ENCODE peak calls at places on chromosomes 6 and 20, in five cellular contexts. T is stimulated activated CD8-positive, alpha-beta memory T cell treated with anti-CD3 and anti-CD28 coated beads, Interleukin-2, amount 100 ng/mL, for 1 hour; O is iPS-NIHi11; G is PC-3; Z is GM23248. H is an unnamed sample.
A peak's percentile ranks its signal among the peaks of the same experiment; 100 is the strongest.

GRCh38 chr6:32529697-32530429 is at the start of gene HLA-DRB5:
- DNase-seq in Z (no peak), T (no peak), O (no peak), G (no peak), H (no peak)

GRCh38 chr6:108594640-108595039 is 33.9 kb downstream of the FOXO3 start:
- DNase-seq in G (peak; percentile 13), T (no peak), Z (no peak), O (no peak), H (no peak)

GRCh38 chr6:3455490-3456394 is 1.1 kb downstream of the SLC22A23 start:
- DNase-seq in T (no peak), O (peak; percentile 27), Z (peak; percentile 52), G (no peak), H (no peak)

GRCh38 chr6:109740787-109741186 is 49.7 kb downstream of the FIG4 start:
- DNase-seq in G (no peak), T (no peak), O (no peak), Z (no peak), H (no peak)

GRCh38 chr20:33262658-33263065 is 20.4 kb upstream of the BPIFB1 start:
- DNase-seq in T (no peak), O (peak; percentile 71), G (peak; percentile 74), Z (peak; percentile 80), H (peak; percentile 76)

GRCh38 chr6:112802154-112802553 is 455.0 kb downstream of the RFPL4B start:
- DNase-seq in O (no peak), Z (peak; percentile 73), G (peak; percentile 63), T (no peak), H (no peak)

GRCh38 chr6:48099713-48100675 is 11.0 kb downstream of the PTCHD4 start:
- DNase-seq in G (no peak), O (no peak), T (no peak), Z (peak; percentile 35), H (no peak)

GRCh38 chr6:58113960-58114359 is 796.5 kb downstream of the PRIM2 start:
- DNase-seq in O (peak; percentile 5), Z (no peak), T (no peak), G (peak; percentile 30), H (no peak)

GRCh38 chr20:63567382-63568169 is 6.5 kb downstream of the HELZ2 start:
- DNase-seq in Z (no peak), G (no peak), T (no peak), O (no peak), H (no peak)

GRCh38 chr6:30450908-30451818 is 38.1 kb upstream of the HLA-E start:
- DNase-seq in G (no peak), Z (peak; percentile 73), T (peak; percentile 28), O (peak; percentile 39), H (no peak)

GRCh38 chr20:64077094-64077493 is 2.2 kb downstream of the RGS19 start:
- DNase-seq in O (no peak), Z (no peak), T (no peak), G (no peak), H (no peak)

GRCh38 chr6:146901940-146902816 is 302.0 kb upstream of the STXBP5 start:
- DNase-seq in Z (peak; percentile 55), O (no peak), G (peak; percentile 62), T (no peak), H (no peak)

GRCh38 chr6:4568138-4568537 is 208.1 kb upstream of the CDYL start:
- DNase-seq in T (no peak), Z (no peak), O (no peak), G (no peak), H (no peak)

GRCh38 chr6:104472245-104472644 is 387.5 kb downstream of the HACE1 start:
- DNase-seq in G (no peak), T (no peak), O (no peak), Z (no peak), H (peak; percentile 84)

GRCh38 chr6:122838060-122838780 is 49.2 kb downstream of the SMPDL3A start:
- DNase-seq in G (peak; percentile 52), O (peak; percentile 14), Z (peak; percentile 41), T (no peak), H (peak; percentile 7)

GRCh38 chr20:40319741-40320499 is 369.1 kb downstream of the MAFB start:
- DNase-seq in Z (no peak), O (no peak), G (no peak), T (no peak), H (no peak)

GRCh38 chr6:162750776-162751175 is 23.0 kb downstream of the PACRG start:
- DNase-seq in O (no peak), T (no peak), G (peak; percentile 88), Z (peak; percentile 47), H (no peak)

H was measured in COR-L47.